ENCODE peak calls at places on chromosomes 11 and 22, in four cellular contexts. One of them, this sample, is unnamed.

GRCh38 chr22:27775087-27775697 is 26.4 kb downstream of the MN1 start:
- DNase-seq in nephron progenitor cell: no peak
- DNase-seq in uterus: no peak
- DNase-seq in colonic mucosa: no peak
- DNase-seq in this sample: peak; percentile 84

GRCh38 chr22:25014896-25015755 is 62.6 kb downstream of the KIAA1671 start:
- DNase-seq in colonic mucosa: no peak
- DNase-seq in uterus: no peak
- DNase-seq in nephron progenitor cell: no peak
- DNase-seq in this sample: no peak

GRCh38 chr22:28894320-28894719 is 10.9 kb downstream of the ZNRF3 start:
- DNase-seq in uterus: peak; percentile 3
- DNase-seq in nephron progenitor cell: no peak
- DNase-seq in colonic mucosa: peak; percentile 62
- DNase-seq in this sample: no peak

GRCh38 chr11:107563702-107564101 is 1.8 kb downstream of the ALKBH8 start:
- DNase-seq in uterus: no peak
- DNase-seq in nephron progenitor cell: peak; percentile 21
- DNase-seq in colonic mucosa: peak; percentile 35
- DNase-seq in this sample: no peak

GRCh38 chr11:124481365-124482323 is 36.1 kb upstream of the OR8B8 start:
- DNase-seq in uterus: no peak
- DNase-seq in colonic mucosa: no peak
- DNase-seq in nephron progenitor cell: peak; percentile 14
- DNase-seq in this sample: no peak

GRCh38 chr11:85826096-85826855 is 15.3 kb upstream of the SYTL2 start:
- DNase-seq in nephron progenitor cell: peak; percentile 26
- DNase-seq in colonic mucosa: no peak
- DNase-seq in uterus: peak; percentile 57
- DNase-seq in this sample: no peak

GRCh38 chr11:106765849-106766248 is 252.4 kb downstream of the GUCY1A2 start:
- DNase-seq in nephron progenitor cell: no peak
- DNase-seq in colonic mucosa: no peak
- DNase-seq in uterus: no peak
- DNase-seq in this sample: no peak

GRCh38 chr11:79026803-79027445 is 413.9 kb downstream of the TENM4 start:
- DNase-seq in nephron progenitor cell: no peak
- DNase-seq in uterus: no peak
- DNase-seq in colonic mucosa: no peak
- DNase-seq in this sample: no peak

GRCh38 chr22:32462452-32462851 is 1.8 kb downstream of the BPIFC start:
- DNase-seq in colonic mucosa: no peak
- DNase-seq in uterus: no peak
- DNase-seq in nephron progenitor cell: no peak
- DNase-seq in this sample: no peak

GRCh38 chr11:118883368-118884071 is at the start of gene CXCR5:
- DNase-seq in nephron progenitor cell: no peak
- DNase-seq in colonic mucosa: no peak
- DNase-seq in uterus: no peak
- DNase-seq in this sample: no peak

GRCh38 chr22:43206515-43207161 is 19.7 kb upstream of the TTLL12 start:
- DNase-seq in uterus: no peak
- DNase-seq in nephron progenitor cell: no peak
- DNase-seq in colonic mucosa: no peak
- DNase-seq in this sample: no peak

GRCh38 chr22:43205261-43205691 is 18.3 kb upstream of the TTLL12 start:
- DNase-seq in uterus: no peak
- DNase-seq in nephron progenitor cell: no peak
- DNase-seq in colonic mucosa: no peak
- DNase-seq in this sample: no peak

GRCh38 chr22:43207849-43208702 is 21.1 kb upstream of the TTLL12 start:
- DNase-seq in nephron progenitor cell: no peak
- DNase-seq in uterus: no peak
- DNase-seq in colonic mucosa: no peak
- DNase-seq in this sample: no peak

GRCh38 chr22:43207386-43207785 is 20.5 kb upstream of the TTLL12 start:
- DNase-seq in colonic mucosa: no peak
- DNase-seq in uterus: no peak
- DNase-seq in nephron progenitor cell: no peak
- DNase-seq in this sample: no peak

GRCh38 chr22:43205748-43206514 is 19.0 kb upstream of the TTLL12 start:
- DNase-seq in uterus: no peak
- DNase-seq in colonic mucosa: no peak
- DNase-seq in nephron progenitor cell: no peak
- DNase-seq in this sample: no peak
- TF ChIP-seq CTCF in uterus: no peak
- TF ChIP-seq CTCF in colonic mucosa: no peak
- TF ChIP-seq CTCF in nephron progenitor cell: no peak
- TF ChIP-seq CTCF in this sample: no peak

GRCh38 chr22:36201630-36202312 is at the start of gene APOL4:
- DNase-seq in colonic mucosa: peak; percentile 73
- DNase-seq in uterus: peak; percentile 75
- DNase-seq in nephron progenitor cell: no peak
- DNase-seq in this sample: no peak

GRCh38 chr22:36208162-36208765 is 6.7 kb upstream of the APOL4 start:
- DNase-seq in uterus: no peak
- DNase-seq in colonic mucosa: no peak
- DNase-seq in nephron progenitor cell: no peak
- DNase-seq in this sample: no peak

GRCh38 chr22:36206255-36206654 is 4.6 kb upstream of the APOL4 start:
- DNase-seq in uterus: no peak
- DNase-seq in nephron progenitor cell: no peak
- DNase-seq in colonic mucosa: no peak
- DNase-seq in this sample: no peak

GRCh38 chr22:36204001-36204640 is 2.5 kb upstream of the APOL4 start:
- DNase-seq in nephron progenitor cell: no peak
- DNase-seq in colonic mucosa: no peak
- DNase-seq in uterus: no peak
- DNase-seq in this sample: peak; percentile 34

DNA sequence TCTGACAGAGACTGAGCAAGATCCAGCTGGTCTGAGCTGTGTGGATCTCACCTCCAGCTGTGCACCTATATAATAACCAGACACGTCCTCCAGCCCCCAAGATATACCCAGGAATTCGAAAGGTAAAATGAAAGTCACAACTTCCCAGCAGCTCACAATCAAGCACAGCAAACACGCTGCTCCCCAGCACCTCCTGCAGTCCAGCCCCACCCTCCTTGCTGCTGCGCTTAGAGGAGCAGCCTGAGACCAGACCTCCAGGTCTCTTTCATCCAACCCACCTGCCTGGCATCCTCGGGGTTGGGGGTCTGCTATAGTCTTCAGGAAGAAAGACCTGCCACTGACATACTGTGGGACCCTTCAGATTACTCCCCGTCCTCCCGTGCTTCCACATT is 3.0 kb upstream of the APOL4 start:
- DNase-seq in uterus: no peak
- DNase-seq in colonic mucosa: no peak
- DNase-seq in nephron progenitor cell: no peak
- DNase-seq in this sample: no peak
- TF ChIP-seq CTCF in uterus: no peak
- TF ChIP-seq CTCF in colonic mucosa: no peak
- TF ChIP-seq CTCF in nephron progenitor cell: no peak
- TF ChIP-seq CTCF in this sample: no peak

DNA sequence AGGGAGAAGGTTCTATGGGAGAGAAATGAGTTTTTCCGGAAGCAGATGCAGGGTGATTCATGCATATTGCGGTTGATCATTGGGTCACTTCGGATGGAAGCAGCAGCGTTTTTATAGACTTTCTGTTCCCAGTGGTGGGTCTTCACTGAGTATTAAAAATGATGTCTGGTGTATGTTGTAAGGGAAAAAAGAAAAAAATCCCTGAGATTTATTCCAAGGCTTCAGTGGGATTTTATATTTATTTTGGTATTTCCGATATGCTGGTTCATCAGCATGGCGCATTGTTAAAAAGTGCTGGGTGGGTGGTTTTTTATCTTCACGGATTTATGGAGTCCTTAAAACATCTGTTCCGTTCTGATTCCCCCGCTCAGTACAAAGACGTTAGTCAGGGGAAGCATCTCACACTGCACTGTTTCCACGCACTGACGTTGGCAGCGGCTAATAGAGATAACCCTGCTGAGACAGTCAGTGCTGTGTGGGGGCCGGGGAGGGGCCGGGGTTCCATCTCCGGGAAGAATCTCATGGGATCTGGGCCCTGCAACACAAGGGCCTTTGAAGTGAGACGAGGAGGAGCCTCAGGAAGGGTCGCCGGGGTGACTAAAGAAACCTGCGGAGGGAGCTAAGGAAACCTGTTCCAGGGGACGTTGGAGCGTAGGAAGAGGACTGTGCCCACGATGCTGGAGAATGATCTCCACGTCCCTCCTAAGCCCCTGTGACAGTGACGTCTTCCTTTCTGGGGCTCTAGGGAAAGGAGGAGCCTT is 390.0 kb downstream of the NTM start:
- DNase-seq in nephron progenitor cell: peak; percentile 30
- DNase-seq in uterus: no peak
- DNase-seq in colonic mucosa: no peak
- DNase-seq in this sample: no peak
- TF ChIP-seq CTCF in nephron progenitor cell: no peak
- TF ChIP-seq CTCF in uterus: no peak
- TF ChIP-seq CTCF in colonic mucosa: no peak
- TF ChIP-seq CTCF in this sample: no peak

GRCh38 chr11:2707736-2708135 is 7.9 kb upstream of the KCNQ1OT1 start:
- DNase-seq in uterus: no peak
- DNase-seq in colonic mucosa: no peak
- DNase-seq in nephron progenitor cell: no peak
- DNase-seq in this sample: no peak
- TF ChIP-seq CTCF in uterus: no peak
- TF ChIP-seq CTCF in colonic mucosa: no peak
- TF ChIP-seq CTCF in nephron progenitor cell: no peak
- TF ChIP-seq CTCF in this sample: no peak

This sample was measured in ascending aorta.